ENCODE peak calls at places on chromosomes 7 and 10, in ten cellular contexts. S, F, J, R, U, P, Q, E, I and G are unnamed samples. For H3K9me3, the result is how much of the 10 kb centered on the place peaks cover.

GRCh38 chr10:88088441-88089340 is 225.3 kb downstream of the PTEN start:
- DNase-seq in S (no peak), F (no peak), J (no peak), R (no peak), U (no peak), P (no peak), Q (no peak), E (no peak), I (peak), G (peak)

GRCh38 chr10:13528138-13528874 is 508 bp downstream of the BEND7 start:
- DNase-seq in S (peak), F (no peak), J (no peak), R (peak), U (no peak), P (peak), Q (no peak), E (peak), I (peak), G (no peak)

GRCh38 chr7:137151056-137151731 is 192.3 kb downstream of the PTN start:
- DNase-seq in S (no peak), F (no peak), J (no peak), R (no peak), U (no peak), P (no peak), Q (no peak), E (no peak), I (no peak), G (no peak)

GRCh38 chr10:74040200-74041126 is 42.5 kb downstream of the VCL start:
- DNase-seq in S (no peak), F (no peak), J (no peak), R (no peak), U (no peak), P (no peak), Q (no peak), E (no peak), I (no peak), G (no peak)

GRCh38 chr7:118573065-118573464 is 348.6 kb downstream of the ANKRD7 start:
- DNase-seq in S (no peak), F (no peak), J (no peak), R (no peak), U (no peak), P (no peak), Q (no peak), E (no peak), I (peak), G (no peak)

GRCh38 chr10:64011871-64012714 is 490.9 kb downstream of the REEP3 start:
- DNase-seq in S (no peak), F (no peak), J (no peak), R (no peak), U (no peak), P (no peak), Q (no peak), E (no peak), I (no peak), G (no peak)

GRCh38 chr7:151351967-151352366 is 10.4 kb downstream of the NUB1 start:
- DNase-seq in S (no peak), F (no peak), J (no peak), R (no peak), U (no peak), P (no peak), Q (no peak), E (no peak), I (no peak), G (no peak)

GRCh38 chr10:96509017-96509641 is 4.6 kb downstream of the TLL2 start:
- DNase-seq in S (no peak), F (no peak), J (no peak), R (no peak), U (peak), P (no peak), Q (no peak), E (no peak), I (no peak), G (no peak)

GRCh38 chr10:71964669-71965515 is 697 bp downstream of the CHST3 start:
- DNase-seq in S (peak), F (no peak), J (no peak), R (no peak), U (no peak), P (peak), Q (no peak), E (no peak), I (peak), G (no peak)

GRCh38 chr7:129908181-129908580 is 44.6 kb downstream of the UBE2H start:
- DNase-seq in S (no peak), F (no peak), J (no peak), R (no peak), U (no peak), P (no peak), Q (no peak), E (no peak), I (no peak), G (no peak)

GRCh38 chr10:91700788-91701444 is 68.0 kb upstream of the PPP1R3C start:
- DNase-seq in S (no peak), F (no peak), J (no peak), R (no peak), U (no peak), P (no peak), Q (no peak), E (no peak), I (no peak), G (no peak)

GRCh38 chr10:116692225-116692624 is 50.1 kb downstream of the HSPA12A start:
- DNase-seq in S (peak), F (no peak), J (no peak), R (no peak), U (no peak), P (no peak), Q (no peak), E (peak), I (no peak), G (no peak)

GRCh38 chr7:108152198-108152597 is 22.0 kb upstream of the LAMB4 start:
- DNase-seq in S (no peak), F (no peak), J (no peak), R (no peak), U (no peak), P (no peak), Q (no peak), E (no peak), I (no peak), G (no peak)

GRCh38 chr10:131086511-131086910 is 225.0 kb downstream of the TCERG1L start:
- DNase-seq in S (peak), F (no peak), J (no peak), R (no peak), U (no peak), P (no peak), Q (peak), E (no peak), I (no peak), G (no peak)

GRCh38 chr10:131088619-131089018 is 222.9 kb downstream of the TCERG1L start:
- DNase-seq in S (peak), F (no peak), J (no peak), R (peak), U (no peak), P (no peak), Q (no peak), E (peak), I (no peak), G (no peak)

GRCh38 chr10:131089150-131089549 is 222.4 kb downstream of the TCERG1L start:
- DNase-seq in S (peak), F (no peak), J (no peak), R (no peak), U (no peak), P (no peak), Q (no peak), E (peak), I (no peak), G (no peak)

GRCh38 chr10:131086094-131086493 is 225.4 kb downstream of the TCERG1L start:
- DNase-seq in S (no peak), F (no peak), J (no peak), R (no peak), U (no peak), P (no peak), Q (peak), E (peak), I (no peak), G (no peak)

GRCh38 chr10:131087464-131088215 is 223.9 kb downstream of the TCERG1L start:
- DNase-seq in S (peak), F (no peak), J (no peak), R (no peak), U (no peak), P (no peak), Q (no peak), E (peak), I (no peak), G (no peak)
- H3K9me3 ChIP-seq in S (under half), F (under half), J (under half), R (under half), U (under half), P (under half), Q (under half), E (under half), I (under half), G (under half)

GRCh38 chr10:3777876-3778707 is 6.9 kb downstream of the KLF6 start:
- DNase-seq in S (no peak), F (no peak), J (no peak), R (no peak), U (no peak), P (no peak), Q (no peak), E (no peak), I (no peak), G (no peak)
- TF ChIP-seq POLR2AphosphoS5 in S (peak), F (no peak), J (no peak), R (no peak), U (no peak), P (peak), Q (no peak), E (no peak), I (no peak), G (no peak)

GRCh38 chr10:89267056-89267455 is 15.5 kb upstream of the LIPA start:
- DNase-seq in S (no peak), F (no peak), J (no peak), R (no peak), U (no peak), P (no peak), Q (no peak), E (no peak), I (no peak), G (no peak)

GRCh38 chr10:89271532-89271931 is 20.0 kb upstream of the LIPA start:
- DNase-seq in S (no peak), F (no peak), J (no peak), R (no peak), U (no peak), P (no peak), Q (no peak), E (no peak), I (no peak), G (no peak)

GRCh38 chr10:89274928-89275327 is 23.4 kb upstream of the LIPA start:
- DNase-seq in S (no peak), F (no peak), J (no peak), R (no peak), U (no peak), P (no peak), Q (no peak), E (no peak), I (no peak), G (no peak)

GRCh38 chr10:89273680-89274079 is 22.1 kb upstream of the LIPA start:
- DNase-seq in S (no peak), F (no peak), J (no peak), R (no peak), U (no peak), P (no peak), Q (no peak), E (no peak), I (no peak), G (no peak)

DNA sequence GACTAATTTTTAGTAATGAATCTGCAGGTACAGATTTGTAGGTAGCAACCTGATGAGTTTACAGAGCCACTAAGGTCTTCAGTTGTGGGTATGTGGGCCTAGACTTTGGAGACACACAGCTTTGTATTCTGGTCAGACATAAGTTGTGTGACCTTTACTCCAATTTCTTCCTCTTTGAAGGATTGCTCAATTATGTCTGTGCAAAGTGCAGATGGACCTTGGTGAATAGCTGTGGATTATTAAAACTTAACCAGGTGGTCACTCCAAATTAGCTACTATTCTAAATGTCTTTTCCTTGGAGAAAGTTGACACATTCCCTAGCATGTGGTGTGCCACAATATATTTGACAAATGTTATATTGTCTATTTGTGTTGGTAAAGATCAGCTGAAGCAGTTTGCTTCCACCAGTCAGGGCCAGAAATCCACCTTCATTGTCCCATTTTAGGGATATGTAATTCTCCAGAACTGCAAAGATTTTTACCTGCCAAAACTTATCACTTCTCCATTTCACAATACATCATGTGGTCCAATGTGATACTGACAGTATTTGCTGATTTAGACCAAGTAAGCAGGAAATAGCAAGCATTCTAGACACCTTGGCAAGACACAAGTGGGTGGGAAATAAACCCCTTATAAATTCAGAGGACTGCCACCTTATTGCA is 18.4 kb upstream of the LIPA start:
- DNase-seq in S (no peak), F (no peak), J (no peak), R (no peak), U (no peak), P (no peak), Q (peak), E (no peak), I (no peak), G (no peak)
- TF ChIP-seq POLR2A in S (no peak), F (no peak), J (no peak), R (no peak), U (no peak), P (no peak), Q (no peak), E (no peak), I (no peak), G (no peak)

DNA sequence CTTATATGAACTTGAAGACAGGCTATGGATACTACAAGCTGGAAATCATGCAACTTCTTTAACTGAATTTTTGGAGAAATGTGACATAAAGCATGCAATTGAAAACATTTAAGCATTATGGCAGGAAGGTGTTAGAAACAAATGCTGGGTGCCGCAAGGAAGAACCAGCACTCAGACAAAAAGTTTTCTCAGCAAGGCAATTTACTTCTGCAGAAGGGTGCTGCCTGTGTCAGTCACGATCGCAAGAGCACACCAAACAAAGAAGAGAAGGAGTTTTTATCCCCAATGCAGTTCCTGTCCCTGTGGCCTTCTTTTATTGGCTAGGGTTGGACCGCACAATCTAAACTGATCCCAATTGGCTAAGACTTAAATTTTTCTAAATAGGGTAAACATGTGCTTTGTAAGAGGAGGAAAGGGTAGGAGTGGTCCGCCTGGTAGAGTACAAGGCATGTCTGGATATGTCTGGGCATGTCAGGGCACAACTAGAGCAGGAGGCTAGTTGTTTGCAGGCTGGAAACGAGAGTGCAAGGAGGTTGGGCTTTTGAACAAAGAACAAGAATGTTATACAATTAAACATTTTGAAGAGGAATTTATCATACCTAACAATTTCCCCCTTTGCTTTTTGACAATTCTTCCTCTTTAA is 109.6 kb upstream of the FAM3C start:
- DNase-seq in S (no peak), F (no peak), J (no peak), R (no peak), U (no peak), P (no peak), Q (no peak), E (no peak), I (no peak), G (no peak)
- H3K9me3 ChIP-seq in S (under half), F (under half), J (under half), R (under half), U (under half), P (under half), Q (under half), E (under half), I (under half), G (under half)

DNA sequence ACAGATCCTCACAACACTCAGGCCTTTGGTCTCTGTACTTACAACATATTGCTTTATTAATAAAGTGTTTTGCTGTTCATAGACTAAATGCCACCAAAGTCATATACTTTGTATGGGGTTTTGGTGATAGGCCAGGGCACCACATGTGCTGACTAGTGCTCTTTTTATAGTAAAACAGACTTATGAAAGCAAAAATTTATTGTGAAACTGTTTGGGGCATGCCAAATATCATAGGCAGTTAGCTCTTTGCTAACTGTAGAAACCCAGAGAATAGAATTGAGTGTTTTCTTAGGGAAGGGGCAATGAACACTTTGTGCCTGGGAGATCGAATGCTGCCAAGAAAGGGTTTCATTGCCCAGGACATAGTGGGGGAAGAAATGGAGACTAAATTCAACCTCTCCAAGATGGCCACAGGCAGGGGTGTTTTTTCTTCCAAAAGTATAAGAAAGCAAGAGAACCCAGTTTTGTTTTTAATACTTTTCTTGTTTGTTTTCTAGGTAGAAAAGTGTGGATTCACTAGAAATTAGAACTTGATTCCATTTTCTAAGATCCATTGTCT is 142.7 kb downstream of the TRIL start:
- DNase-seq in S (no peak), F (no peak), J (no peak), R (no peak), U (no peak), P (no peak), Q (no peak), E (no peak), I (no peak), G (no peak)
- TF ChIP-seq POLR2AphosphoS5 in S (no peak), F (no peak), J (no peak), R (no peak), U (no peak), P (no peak), Q (no peak), E (no peak), I (no peak), G (no peak)